ENCODE peak calls at places on chromosomes 13 and 19, in seven cellular contexts. T, V, X, F, A, Q and G are unnamed samples.

GRCh38 chr19:52689804-52690394 is 44.9 kb downstream of the ZNF611 start:
- DNase-seq in A (peak), Q (no peak), X (no peak), F (no peak), V (peak), T (peak), G (peak)

GRCh38 chr13:84870190-84870589 is 929.0 kb downstream of the SLITRK6 start:
- DNase-seq in Q (no peak), T (no peak), F (no peak), V (no peak), A (no peak), X (no peak), G (no peak)

GRCh38 chr13:94656766-94657165 is 55.1 kb downstream of the GPR180 start:
- DNase-seq in F (no peak), X (no peak), A (no peak), T (no peak), V (no peak), Q (no peak), G (no peak)

GRCh38 chr19:55831846-55832245 is at the start of gene NLRP11:
- DNase-seq in Q (no peak), F (no peak), X (no peak), A (no peak), V (no peak), T (no peak), G (no peak)

GRCh38 chr13:79671420-79671819 is 190.5 kb downstream of the NDFIP2 start:
- DNase-seq in F (no peak), V (no peak), A (no peak), T (no peak), X (no peak), Q (no peak), G (no peak)

GRCh38 chr13:98509271-98510155 is 67.4 kb downstream of the STK24 start:
- DNase-seq in Q (peak), X (peak), T (peak), A (peak), F (no peak), V (no peak), G (no peak)

GRCh38 chr19:48635966-48636858 is 967 bp downstream of the DBP start:
- DNase-seq in Q (no peak), A (no peak), V (no peak), X (no peak), T (peak), F (no peak), G (no peak)

GRCh38 chr13:30110301-30111070 is 196.9 kb downstream of the KATNAL1 start:
- DNase-seq in X (no peak), T (no peak), A (peak), F (no peak), Q (no peak), V (no peak), G (no peak)

GRCh38 chr13:103386341-103386740 is 320.1 kb upstream of the SLC10A2 start:
- DNase-seq in A (no peak), Q (no peak), F (no peak), X (no peak), V (no peak), T (no peak), G (no peak)

GRCh38 chr13:103883152-103883551 is 816.9 kb upstream of the SLC10A2 start:
- DNase-seq in Q (no peak), V (peak), T (peak), A (peak), X (no peak), F (peak), G (peak)

GRCh38 chr19:46211201-46211881 is 18.2 kb upstream of the IGFL1 start:
- DNase-seq in T (no peak), Q (no peak), X (no peak), F (no peak), A (no peak), V (no peak), G (no peak)

GRCh38 chr19:4456843-4457653 is 546 bp downstream of the UBXN6 start:
- DNase-seq in X (no peak), V (no peak), T (peak), A (peak), Q (no peak), F (peak), G (no peak)

GRCh38 chr13:60338754-60339153 is 58.3 kb upstream of the TDRD3 start:
- DNase-seq in T (no peak), F (no peak), X (no peak), Q (no peak), A (no peak), V (no peak), G (no peak)

GRCh38 chr13:33276581-33276980 is 9.0 kb downstream of the STARD13 start:
- DNase-seq in X (no peak), T (no peak), V (no peak), Q (no peak), A (no peak), F (no peak), G (no peak)

GRCh38 chr19:290539-291521 is at the start of gene PLPP2:
- DNase-seq in V (peak), Q (no peak), F (no peak), X (no peak), T (peak), A (no peak), G (peak)

GRCh38 chr13:100694722-100695644 is 20.4 kb upstream of the TMTC4 start:
- DNase-seq in V (peak), F (peak), Q (no peak), T (peak), A (no peak), X (no peak), G (no peak)

GRCh38 chr13:67353891-67354459 is 123.8 kb upstream of the PCDH9 start:
- DNase-seq in T (no peak), Q (no peak), F (no peak), A (no peak), V (no peak), X (no peak), G (no peak)

GRCh38 chr13:41054919-41055619 is 6.2 kb upstream of the WBP4 start:
- DNase-seq in A (no peak), X (no peak), Q (no peak), T (no peak), V (no peak), F (no peak), G (no peak)

GRCh38 chr13:66443926-66444325 is 786.2 kb downstream of the PCDH9 start:
- DNase-seq in F (no peak), T (no peak), Q (no peak), V (no peak), A (no peak), X (no peak), G (no peak)

GRCh38 chr13:52067237-52067636 is 42.7 kb downstream of the UTP14C start:
- DNase-seq in X (no peak), Q (no peak), F (no peak), T (no peak), V (no peak), A (no peak), G (no peak)

GRCh38 chr13:112686987-112687386 is 2.9 kb upstream of the ATP11A start:
- DNase-seq in F (no peak), Q (no peak), T (no peak), V (no peak), A (no peak), X (no peak), G (peak)

GRCh38 chr13:52848455-52849190 is at the start of gene PCDH8:
- DNase-seq in Q (no peak), V (peak), X (no peak), T (no peak), F (peak), A (no peak), G (peak)

GRCh38 chr19:49391581-49392399 is 3.7 kb downstream of the KASH5 start:
- DNase-seq in X (peak), T (peak), A (peak), Q (no peak), V (peak), F (peak), G (peak)

GRCh38 chr19:14059093-14059480 is 2.8 kb downstream of the PALM3 start:
- DNase-seq in Q (no peak), A (no peak), X (no peak), T (no peak), F (peak), V (no peak), G (no peak)

GRCh38 chr13:34867590-34867989 is 74.5 kb upstream of the NBEA start:
- DNase-seq in T (no peak), Q (no peak), A (no peak), V (no peak), X (no peak), F (no peak), G (no peak)

GRCh38 chr19:46489445-46490272 is 6.0 kb downstream of the PNMA8B start:
- DNase-seq in Q (no peak), A (peak), V (peak), F (no peak), T (no peak), X (peak), G (peak)

GRCh38 chr13:109273326-109273751 is 513.0 kb downstream of the IRS2 start:
- DNase-seq in X (no peak), F (no peak), V (no peak), A (no peak), Q (no peak), T (no peak), G (no peak)

GRCh38 chr19:8265872-8266271 is 42.3 kb downstream of the CD320 start:
- DNase-seq in X (no peak), T (no peak), V (no peak), F (no peak), A (no peak), Q (no peak), G (no peak)

GRCh38 chr19:2311093-2311492 is 3.1 kb upstream of the LINGO3 start:
- DNase-seq in Q (no peak), V (no peak), T (no peak), X (no peak), F (no peak), A (no peak), G (no peak)

GRCh38 chr13:44015808-44016207 is 136.1 kb downstream of the LACC1 start:
- DNase-seq in Q (no peak), V (no peak), A (no peak), T (no peak), X (no peak), F (no peak), G (no peak)

GRCh38 chr13:70484931-70485330 is 376.7 kb upstream of the KLHL1 start:
- DNase-seq in F (no peak), Q (no peak), X (no peak), A (no peak), T (no peak), V (no peak), G (no peak)

DNA sequence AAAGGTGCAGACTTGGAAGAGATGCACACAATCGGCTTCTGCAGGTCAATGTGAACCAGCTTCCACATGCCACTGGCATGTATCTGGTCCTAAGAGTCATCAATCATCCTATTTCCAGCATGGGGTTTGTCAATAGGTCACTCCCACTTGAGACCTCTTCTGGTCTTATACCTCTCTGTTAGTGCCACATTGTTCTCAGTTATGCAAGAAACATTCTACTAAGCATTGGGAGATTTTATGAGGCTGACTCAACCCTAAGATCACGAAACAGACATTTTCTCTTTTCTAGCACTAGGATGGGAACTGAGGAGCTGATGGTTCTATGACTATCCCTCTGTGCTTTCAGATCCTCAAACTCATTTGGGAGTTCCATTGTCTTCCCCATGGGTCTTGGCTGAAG is 581.5 kb upstream of the KLF12 start:
- DNase-seq in X (no peak), V (no peak), F (no peak), A (no peak), Q (no peak), T (no peak), G (no peak)
- H3K4me3 ChIP-seq in X (no peak), V (no peak), F (no peak), A (no peak), Q (no peak), T (no peak), G (no peak)

GRCh38 chr19:18661346-18661745 is 22.1 kb upstream of the CRTC1 start:
- DNase-seq in T (no peak), X (no peak), Q (no peak), A (no peak), F (no peak), V (no peak), G (peak)
- H3K27ac ChIP-seq in T (no peak), X (peak), Q (peak), A (peak), F (no peak), V (no peak), G (peak)

DNA sequence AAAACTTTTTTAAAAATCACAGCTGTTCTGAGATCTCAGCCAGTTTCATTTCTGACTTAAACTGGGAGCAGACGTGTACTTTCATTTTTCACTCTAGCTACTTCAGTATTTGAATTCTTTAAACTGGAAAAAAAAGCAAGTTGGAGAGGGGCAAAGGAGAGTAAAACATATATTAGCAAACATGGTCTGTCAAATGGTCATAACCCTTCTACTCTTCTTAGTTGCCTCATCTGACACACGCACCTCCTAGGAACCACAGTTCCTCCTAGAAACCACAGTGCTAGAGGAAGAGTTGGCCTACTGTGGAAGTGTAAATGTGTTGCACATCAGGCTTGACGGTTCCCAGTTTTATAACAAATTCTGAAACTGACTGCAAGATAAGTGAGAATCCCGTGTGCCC is 47.2 kb downstream of the TM9SF2 start:
- DNase-seq in Q (no peak), T (no peak), A (no peak), F (no peak), V (no peak), X (no peak), G (no peak)
- H3K4me3 ChIP-seq in Q (no peak), T (no peak), A (no peak), F (no peak), V (no peak), X (no peak), G (no peak)

DNA sequence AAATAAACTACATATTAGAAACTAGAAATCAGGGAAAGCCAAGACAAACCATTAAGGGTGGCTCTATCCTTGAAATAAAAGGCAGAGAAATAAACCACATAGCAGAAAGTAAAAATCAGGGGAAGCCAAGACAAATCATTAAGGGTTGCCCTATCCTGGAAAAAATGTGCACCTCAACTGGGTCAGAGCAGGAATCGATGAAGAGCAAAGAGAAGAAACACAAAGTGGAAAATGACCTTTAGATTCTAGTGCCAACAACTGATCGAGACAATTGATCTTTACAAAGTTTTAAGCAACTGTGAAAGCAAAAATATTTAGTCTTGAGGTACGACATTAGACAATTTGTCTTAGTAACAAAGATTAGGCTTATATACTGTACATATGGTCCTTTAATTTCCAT is 26.6 kb downstream of the KLF12 start:
- DNase-seq in T (no peak), Q (no peak), X (no peak), A (no peak), V (no peak), F (no peak), G (no peak)
- H3K27ac ChIP-seq in T (no peak), Q (no peak), X (no peak), A (no peak), V (no peak), F (no peak), G (no peak)

GRCh38 chr13:50129065-50129922 is 114.0 kb downstream of the KCNRG start:
- DNase-seq in X (no peak), A (peak), F (peak), T (no peak), V (peak), Q (no peak), G (no peak)
- H3K4me3 ChIP-seq in X (peak), A (peak), F (peak), T (peak), V (peak), Q (peak), G (peak)